ENCODE peak calls at places on chromosomes 5 and 9, in four cellular contexts. V, A, U and L are unnamed samples.

GRCh38 chr9:68530618-68531017 is 10.1 kb downstream of the TMEM252 start:
- DNase-seq in V (no peak), A (peak), U (no peak), L (no peak)

GRCh38 chr5:69007726-69008368 is 86.0 kb upstream of the SLC30A5 start:
- DNase-seq in V (peak), A (peak), U (peak), L (peak)

GRCh38 chr5:21802869-21803490 is 1050.2 kb downstream of the CDH12 start:
- DNase-seq in V (peak), A (no peak), U (no peak), L (peak)

GRCh38 chr9:20603524-20604268 is 18.6 kb downstream of the MLLT3 start:
- DNase-seq in V (no peak), A (no peak), U (no peak), L (no peak)

GRCh38 chr5:32540446-32540845 is 44.9 kb upstream of the SUB1 start:
- DNase-seq in V (peak), A (no peak), U (no peak), L (no peak)

GRCh38 chr5:151315998-151316597 is 12.5 kb upstream of the SLC36A3 start:
- DNase-seq in V (peak), A (peak), U (peak), L (peak)

GRCh38 chr9:133130721-133131244 is 9.7 kb upstream of the RALGDS start:
- DNase-seq in V (no peak), A (no peak), U (peak), L (no peak)

GRCh38 chr9:130470269-130470668 is 25.5 kb downstream of the ASS1 start:
- DNase-seq in V (no peak), A (no peak), U (no peak), L (no peak)

GRCh38 chr5:1445313-1445894 is at the start of gene SLC6A3:
- DNase-seq in V (no peak), A (no peak), U (no peak), L (no peak)

GRCh38 chr9:104313396-104314110 is 190.5 kb upstream of the OR13F1 start:
- DNase-seq in V (no peak), A (no peak), U (no peak), L (no peak)

GRCh38 chr9:136013524-136014034 is 52.4 kb upstream of the UBAC1 start:
- DNase-seq in V (no peak), A (no peak), U (no peak), L (no peak)

GRCh38 chr5:1554410-1554967 is 30.7 kb upstream of the LPCAT1 start:
- DNase-seq in V (no peak), A (no peak), U (no peak), L (no peak)

GRCh38 chr9:136596219-136596616 is 50.4 kb upstream of the NOTCH1 start:
- DNase-seq in V (no peak), A (no peak), U (no peak), L (no peak)